ENCODE peak calls at places on chromosome X, in six cellular contexts. D is cardiac fibroblast; U is stimulated activated CD4-positive, alpha-beta T cell treated with anti-CD3 and anti-CD28 coated beads, Interleukin-1b, Interleukin-23, amount 100 ng/mL, for 4 hours; Y is M059J; G is uterus; J is stimulated activated CD8-positive, alpha-beta memory T cell treated with anti-CD3 and anti-CD28 coated beads, Interleukin-2, amount 100 ng/mL, for 1 hour. S is an unnamed sample.
A peak's percentile ranks its signal among the peaks of the same experiment; 100 is the strongest.

GRCh38 chrX:154419688-154420401 is 8.5 kb downstream of the TAFAZZIN start:
- DNase-seq in D (no peak), U (no peak), Y (no peak), G (no peak), J (no peak), S (no peak)

GRCh38 chrX:10833299-10834169 is 213.1 kb upstream of the MID1 start:
- DNase-seq in D (peak; percentile 2), U (no peak), Y (no peak), G (peak; percentile 24), J (no peak), S (no peak)

GRCh38 chrX:1316527-1316926 is 20.1 kb upstream of the IL3RA start:
- DNase-seq in D (no peak), U (peak; percentile 6), Y (no peak), G (no peak), J (no peak), S (peak; percentile 41)

GRCh38 chrX:135295238-135295943 is 13.9 kb upstream of the ETDC start:
- DNase-seq in D (peak; percentile 25), U (peak; percentile 47), Y (peak; percentile 69), G (peak; percentile 25), J (peak; percentile 8), S (no peak)

GRCh38 chrX:155632424-155633100 is 19.8 kb upstream of the TMLHE start:
- DNase-seq in D (peak; percentile 18), U (no peak), Y (peak; percentile 82), G (no peak), J (no peak), S (peak; percentile 75)

GRCh38 chrX:67781132-67781531 is 237.3 kb downstream of the AR start:
- DNase-seq in D (no peak), U (no peak), Y (no peak), G (peak; percentile 20), J (no peak), S (no peak)

GRCh38 chrX:154967603-154968002 is 54.9 kb downstream of the F8 start:
- DNase-seq in D (peak; percentile 45), U (no peak), Y (peak; percentile 82), G (no peak), J (no peak), S (peak; percentile 3)

GRCh38 chrX:46865281-46865680 is 28.4 kb downstream of the RP2 start:
- DNase-seq in D (peak; percentile 57), U (no peak), Y (peak; percentile 79), G (no peak), J (no peak), S (peak; percentile 71)

S was measured in RPMI7951.